ENCODE peak calls at places on chromosomes 7 and 10, in eight cellular contexts. One of them, this sample, is unnamed.

GRCh38 chr7:137846588-137847417 is at the start of gene DGKI:
- DNase-seq in D341Med: peak
- DNase-seq in fibroblast of lung: peak
- DNase-seq in astrocyte of the spinal cord: no peak
- DNase-seq in HT-29: no peak
- DNase-seq in A172: no peak
- DNase-seq in ELF-1: peak
- DNase-seq in mesenteric fat pad: no peak
- DNase-seq in this sample: peak

GRCh38 chr7:14321947-14322346 is 332.5 kb upstream of the ETV1 start:
- DNase-seq in D341Med: peak
- DNase-seq in fibroblast of lung: no peak
- DNase-seq in astrocyte of the spinal cord: no peak
- DNase-seq in HT-29: peak
- DNase-seq in A172: no peak
- DNase-seq in ELF-1: no peak
- DNase-seq in mesenteric fat pad: no peak
- DNase-seq in this sample: no peak

GRCh38 chr10:13268841-13269240 is 31.0 kb downstream of the PHYH start:
- DNase-seq in D341Med: no peak
- DNase-seq in fibroblast of lung: no peak
- DNase-seq in astrocyte of the spinal cord: no peak
- DNase-seq in HT-29: no peak
- DNase-seq in A172: no peak
- DNase-seq in ELF-1: peak
- DNase-seq in mesenteric fat pad: no peak
- DNase-seq in this sample: no peak

GRCh38 chr7:3063016-3063753 is 19.5 kb upstream of the CARD11 start:
- DNase-seq in D341Med: no peak
- DNase-seq in fibroblast of lung: no peak
- DNase-seq in astrocyte of the spinal cord: no peak
- DNase-seq in HT-29: no peak
- DNase-seq in A172: no peak
- DNase-seq in ELF-1: no peak
- DNase-seq in mesenteric fat pad: peak
- DNase-seq in this sample: no peak

GRCh38 chr7:94696981-94697670 is 41.2 kb upstream of the SGCE start:
- DNase-seq in D341Med: no peak
- DNase-seq in fibroblast of lung: peak
- DNase-seq in astrocyte of the spinal cord: peak
- DNase-seq in HT-29: peak
- DNase-seq in A172: peak
- DNase-seq in ELF-1: no peak
- DNase-seq in mesenteric fat pad: no peak
- DNase-seq in this sample: no peak

GRCh38 chr10:97154789-97155188 is 31.0 kb downstream of the SLIT1 start:
- DNase-seq in D341Med: no peak
- DNase-seq in fibroblast of lung: no peak
- DNase-seq in astrocyte of the spinal cord: no peak
- DNase-seq in HT-29: no peak
- DNase-seq in A172: no peak
- DNase-seq in ELF-1: no peak
- DNase-seq in mesenteric fat pad: no peak
- DNase-seq in this sample: no peak

GRCh38 chr7:126185959-126186580 is 1066.7 kb downstream of the GRM8 start:
- DNase-seq in D341Med: no peak
- DNase-seq in fibroblast of lung: no peak
- DNase-seq in astrocyte of the spinal cord: peak
- DNase-seq in HT-29: no peak
- DNase-seq in A172: no peak
- DNase-seq in ELF-1: peak
- DNase-seq in mesenteric fat pad: no peak
- DNase-seq in this sample: peak

GRCh38 chr7:79982151-79982770 is 152.4 kb upstream of the GNAI1 start:
- DNase-seq in D341Med: no peak
- DNase-seq in fibroblast of lung: peak
- DNase-seq in astrocyte of the spinal cord: peak
- DNase-seq in HT-29: no peak
- DNase-seq in A172: peak
- DNase-seq in ELF-1: no peak
- DNase-seq in mesenteric fat pad: no peak
- DNase-seq in this sample: no peak

GRCh38 chr7:41054960-41055700 is 647.8 kb downstream of the INHBA start:
- DNase-seq in D341Med: no peak
- DNase-seq in fibroblast of lung: no peak
- DNase-seq in astrocyte of the spinal cord: no peak
- DNase-seq in HT-29: no peak
- DNase-seq in A172: no peak
- DNase-seq in ELF-1: no peak
- DNase-seq in mesenteric fat pad: no peak
- DNase-seq in this sample: no peak

GRCh38 chr10:77156406-77156879 is 481.2 kb downstream of the KCNMA1 start:
- DNase-seq in D341Med: no peak
- DNase-seq in fibroblast of lung: peak
- DNase-seq in astrocyte of the spinal cord: peak
- DNase-seq in HT-29: no peak
- DNase-seq in A172: peak
- DNase-seq in ELF-1: no peak
- DNase-seq in mesenteric fat pad: no peak
- DNase-seq in this sample: no peak

GRCh38 chr7:133196872-133197612 is 55.8 kb upstream of the EXOC4 start:
- DNase-seq in D341Med: no peak
- DNase-seq in fibroblast of lung: no peak
- DNase-seq in astrocyte of the spinal cord: no peak
- DNase-seq in HT-29: no peak
- DNase-seq in A172: no peak
- DNase-seq in ELF-1: peak
- DNase-seq in mesenteric fat pad: no peak
- DNase-seq in this sample: no peak

GRCh38 chr10:100980327-100981110 is 6.8 kb downstream of the MRPL43 start:
- DNase-seq in D341Med: no peak
- DNase-seq in fibroblast of lung: no peak
- DNase-seq in astrocyte of the spinal cord: no peak
- DNase-seq in HT-29: no peak
- DNase-seq in A172: no peak
- DNase-seq in ELF-1: no peak
- DNase-seq in mesenteric fat pad: peak
- DNase-seq in this sample: peak

GRCh38 chr10:27319752-27320561 is 79.4 kb upstream of the ACBD5 start:
- DNase-seq in D341Med: peak
- DNase-seq in fibroblast of lung: peak
- DNase-seq in astrocyte of the spinal cord: peak
- DNase-seq in HT-29: peak
- DNase-seq in A172: no peak
- DNase-seq in ELF-1: peak
- DNase-seq in mesenteric fat pad: no peak
- DNase-seq in this sample: no peak

This sample was measured in mesothelial cell of epicardium.